ENCODE peak calls at places on chromosome 1, in eight cellular contexts. H is SHP77, J is right lobe of liver, R is HTR-8/SVneo, E is fibroblast of the aortic adventitia, L is heart right ventricle, G is T-helper 17 cell, A is T-helper 2 cell. N is an unnamed sample.

GRCh38 chr1:108077991-108078390 is 113.0 kb upstream of the VAV3 start:
- DNase-seq in L (no peak), E (no peak), H (no peak), G (no peak), J (no peak), A (no peak), R (no peak), N (no peak)

GRCh38 chr1:117467336-117467735 is 100.1 kb downstream of the MAN1A2 start:
- DNase-seq in G (no peak), E (peak), A (no peak), L (no peak), R (no peak), J (no peak), H (no peak), N (no peak)

GRCh38 chr1:179353546-179353945 is 12.2 kb upstream of the AXDND1 start:
- DNase-seq in G (no peak), H (no peak), A (no peak), E (peak), L (no peak), J (no peak), R (no peak), N (no peak)

GRCh38 chr1:153597206-153597605 is 15.7 kb downstream of the S100A16 start:
- DNase-seq in L (no peak), E (no peak), H (no peak), J (no peak), G (no peak), R (no peak), A (no peak), N (no peak)

GRCh38 chr1:32199717-32200072 is 700 bp upstream of the CCDC28B start:
- DNase-seq in E (peak), L (peak), R (no peak), J (peak), H (peak), A (no peak), G (no peak), N (no peak)

GRCh38 chr1:21655748-21656147 is 13.4 kb downstream of the RAP1GAP start:
- DNase-seq in H (no peak), R (peak), G (no peak), J (peak), A (no peak), L (no peak), E (no peak), N (no peak)

GRCh38 chr1:170219163-170219562 is 73.4 kb downstream of the NTMT2 start:
- DNase-seq in H (no peak), R (no peak), G (no peak), E (no peak), J (no peak), A (no peak), L (no peak), N (no peak)

GRCh38 chr1:24311731-24312130 is 7.4 kb upstream of the GRHL3 start:
- DNase-seq in L (no peak), H (no peak), J (no peak), E (no peak), G (no peak), R (no peak), A (no peak), N (no peak)

GRCh38 chr1:27377760-27378495 is 3.3 kb upstream of the FCN3 start:
- DNase-seq in E (no peak), H (no peak), G (no peak), A (no peak), R (no peak), L (no peak), J (no peak), N (no peak)

GRCh38 chr1:3773572-3774502 is 1.3 kb downstream of the SMIM1 start:
- DNase-seq in A (no peak), L (no peak), J (no peak), R (no peak), E (no peak), G (no peak), H (no peak), N (no peak)

GRCh38 chr1:211742889-211743529 is 67.6 kb upstream of the NEK2 start:
- DNase-seq in A (no peak), G (no peak), L (no peak), E (no peak), R (no peak), J (no peak), H (no peak), N (no peak)

N was measured in effector memory CD8-positive, alpha-beta T cell.